ENCODE peak calls at places on chromosomes 2 and 18, in seven cellular contexts. T is uterus, C is cardiac fibroblast, H is prostate gland, B is HFF-Myc, E is adrenal gland, W is astrocyte. J is an unnamed sample.

GRCh38 chr18:12906773-12907172 is 22.7 kb upstream of the PTPN2 start:
- DNase-seq in E (no peak), C (no peak), H (no peak), W (no peak), T (no peak), B (no peak), J (no peak)

GRCh38 chr2:108855194-108855593 is 68.6 kb downstream of the CCDC138 start:
- DNase-seq in H (no peak), W (peak; percentile 5), C (peak; percentile 26), T (no peak), B (no peak), E (no peak), J (peak; percentile 13)

GRCh38 chr2:29766191-29766590 is 155.2 kb downstream of the ALK start:
- DNase-seq in C (peak; percentile 67), H (no peak), W (peak; percentile 79), T (no peak), E (no peak), B (no peak), J (no peak)

GRCh38 chr2:48346124-48346536 is 183.8 kb upstream of the STON1 start:
- DNase-seq in H (no peak), B (peak; percentile 16), C (peak; percentile 85), E (peak; percentile 81), T (peak; percentile 59), W (peak; percentile 84), J (no peak)

GRCh38 chr18:67893896-67894295 is 377.4 kb upstream of the DSEL start:
- DNase-seq in B (no peak), E (no peak), H (no peak), W (no peak), C (no peak), T (no peak), J (no peak)

GRCh38 chr2:232524771-232525170 is 1.2 kb upstream of the CHRND start:
- DNase-seq in B (no peak), H (no peak), E (no peak), W (no peak), C (no peak), T (no peak), J (no peak)

GRCh38 chr2:220962556-220962955 is 609.5 kb downstream of the EPHA4 start:
- DNase-seq in T (no peak), C (no peak), W (peak; percentile 72), B (no peak), E (no peak), H (no peak), J (no peak)

GRCh38 chr2:208807756-208808155 is 401.2 kb downstream of the PTH2R start:
- DNase-seq in B (no peak), W (no peak), H (no peak), T (no peak), E (no peak), C (peak; percentile 57), J (no peak)

GRCh38 chr2:84285056-84285747 is 173.9 kb downstream of the SUCLG1 start:
- DNase-seq in W (no peak), B (no peak), C (no peak), H (no peak), T (no peak), E (peak; percentile 76), J (no peak)

GRCh38 chr2:118386636-118387302 is 298.5 kb downstream of the INSIG2 start:
- DNase-seq in E (no peak), T (no peak), B (peak; percentile 78), C (peak; percentile 85), W (peak; percentile 68), H (no peak), J (no peak)

GRCh38 chr2:1553671-1554295 is 140.5 kb downstream of the TPO start:
- DNase-seq in H (no peak), T (peak; percentile 27), B (no peak), C (peak; percentile 69), W (peak; percentile 80), E (no peak), J (no peak)

GRCh38 chr18:51425889-51426288 is 228.4 kb upstream of the MEX3C start:
- DNase-seq in H (no peak), W (no peak), B (no peak), T (no peak), C (no peak), E (no peak), J (no peak)

GRCh38 chr18:34494359-34494696 is 215.8 kb upstream of the DTNA start:
- DNase-seq in E (no peak), C (no peak), T (no peak), H (no peak), W (no peak), B (no peak), J (no peak)

GRCh38 chr18:50632895-50633515 is 73.1 kb downstream of the MAPK4 start:
- DNase-seq in C (no peak), B (no peak), H (no peak), T (no peak), E (no peak), W (no peak), J (no peak)

GRCh38 chr2:84939426-84940087 is 31.4 kb upstream of the KCMF1 start:
- DNase-seq in H (no peak), E (no peak), T (no peak), W (no peak), C (no peak), B (no peak), J (no peak)

GRCh38 chr18:3815991-3816390 is 366.0 kb downstream of the TGIF1 start:
- DNase-seq in T (no peak), E (no peak), B (no peak), C (no peak), W (no peak), H (no peak), J (no peak)

GRCh38 chr18:24987271-24987932 is 364.6 kb downstream of the ZNF521 start:
- DNase-seq in B (no peak), H (peak; percentile 13), T (peak; percentile 28), E (no peak), C (no peak), W (peak; percentile 19), J (no peak)

GRCh38 chr2:26072925-26073768 is 39.3 kb downstream of the RAB10 start:
- DNase-seq in B (no peak), T (no peak), E (peak; percentile 56), H (no peak), C (peak; percentile 69), W (no peak), J (peak; percentile 75)

GRCh38 chr2:47265751-47266231 is 110.7 kb upstream of the STPG4 start:
- DNase-seq in E (no peak), B (no peak), H (peak; percentile 26), C (no peak), W (peak; percentile 33), T (no peak), J (no peak)

GRCh38 chr18:24509435-24509834 is 49.0 kb downstream of the HRH4 start:
- DNase-seq in T (no peak), H (no peak), E (no peak), W (no peak), C (no peak), B (no peak), J (no peak)

GRCh38 chr2:8582850-8583399 is 98.9 kb upstream of the ID2 start:
- DNase-seq in T (no peak), C (no peak), B (no peak), H (no peak), W (no peak), E (no peak), J (no peak)

GRCh38 chr2:191439481-191439880 is 194.3 kb downstream of the MYO1B start:
- DNase-seq in C (no peak), B (no peak), W (no peak), T (no peak), E (no peak), H (no peak), J (no peak)

GRCh38 chr2:110854355-110855081 is 122.1 kb downstream of the ACOXL start:
- DNase-seq in T (no peak), H (no peak), W (no peak), C (peak; percentile 12), B (no peak), E (no peak), J (no peak)

GRCh38 chr2:108169982-108170625 is 69.7 kb upstream of the SULT1C3 start:
- DNase-seq in H (no peak), E (no peak), C (peak; percentile 46), W (peak; percentile 6), T (no peak), B (no peak), J (no peak)

GRCh38 chr2:148876589-148877402 is 1.8 kb downstream of the KIF5C start:
- DNase-seq in E (peak; percentile 20), W (no peak), B (no peak), H (peak; percentile 78), T (no peak), C (no peak), J (peak; percentile 73)
- H3K4me3 ChIP-seq in E (peak overlapping the region; percentile 8), W (no peak overlapping the region), B (no peak overlapping the region), H (peak overlapping the region; percentile 58), T (no peak overlapping the region), C (no peak overlapping the region), J (peak overlapping the region; percentile 61)

DNA sequence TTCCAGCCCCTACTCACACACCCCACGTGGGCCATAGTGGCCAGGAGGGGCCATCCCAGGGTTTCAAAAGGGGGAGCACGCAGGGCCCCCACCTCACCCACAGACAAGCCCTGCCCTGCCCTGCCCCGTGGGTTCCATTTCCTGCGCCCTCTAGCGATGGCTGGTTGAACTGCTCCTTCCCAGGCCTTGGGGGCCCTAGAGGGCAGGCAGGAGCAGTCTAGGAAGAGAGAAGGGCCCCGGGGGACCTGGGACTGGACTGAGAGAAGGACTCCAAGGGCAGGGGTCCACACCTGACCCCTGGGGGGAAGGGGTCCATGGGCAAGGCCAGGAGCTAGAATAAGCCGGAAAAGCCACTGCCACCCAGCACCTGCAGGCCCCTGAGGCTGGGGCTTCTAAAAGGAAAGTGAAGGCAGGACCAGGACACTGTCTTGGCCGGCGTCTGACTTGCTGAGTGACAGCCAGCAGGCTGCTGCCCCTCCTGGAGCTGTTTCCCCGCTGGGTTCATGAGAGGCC is 10.1 kb downstream of the CYP26B1 start:
- DNase-seq in E (peak; percentile 48), B (no peak), C (peak; percentile 48), W (no peak), H (no peak), T (peak; percentile 30), J (no peak)
- H3K4me3 ChIP-seq in E (no peak overlapping the region), B (no peak overlapping the region), C (no peak overlapping the region), W (no peak overlapping the region), H (no peak overlapping the region), T (no peak overlapping the region), J (no peak overlapping the region)

GRCh38 chr2:2845796-2846315 is 514.8 kb upstream of the MYT1L start:
- DNase-seq in B (no peak), E (no peak), C (no peak), W (no peak), T (no peak), H (peak; percentile 10), J (no peak)

GRCh38 chr2:2848621-2849443 is 517.8 kb upstream of the MYT1L start:
- DNase-seq in C (no peak), T (no peak), W (no peak), B (no peak), E (no peak), H (no peak), J (no peak)

GRCh38 chr2:2846379-2847130 is 515.5 kb upstream of the MYT1L start:
- DNase-seq in W (no peak), C (no peak), T (no peak), E (no peak), H (peak; percentile 74), B (no peak), J (no peak)

GRCh38 chr2:2848198-2848597 is 517.1 kb upstream of the MYT1L start:
- DNase-seq in T (no peak), E (no peak), C (no peak), W (no peak), H (no peak), B (no peak), J (no peak)

GRCh38 chr2:2847131-2847740 is 516.2 kb upstream of the MYT1L start:
- DNase-seq in B (no peak), W (no peak), H (no peak), T (no peak), E (no peak), C (no peak), J (no peak)
- H3K4me3 ChIP-seq in B (no peak overlapping the region), W (no peak overlapping the region), H (no peak overlapping the region), T (no peak overlapping the region), E (no peak overlapping the region), C (no peak overlapping the region), J (no peak overlapping the region)

GRCh38 chr2:217901826-217902225 is 101.0 kb downstream of the TNS1 start:
- DNase-seq in B (no peak), T (peak; percentile 70), C (peak; percentile 93), H (no peak), E (peak; percentile 82), W (peak; percentile 83), J (no peak)
- H3K4me3 ChIP-seq in B (no peak overlapping the region), T (peak overlapping the region; percentile 12), C (peak overlapping the region; percentile 50), H (no peak overlapping the region), E (no peak overlapping the region), W (peak overlapping the region; percentile 37), J (no peak overlapping the region)